ENCODE peak calls at places on chromosomes 4 and X, in nine cellular contexts. One of them, this sample, is unnamed.

GRCh38 chr4:1711055-1711905 is 839 bp downstream of the SLBP start:
- DNase-seq in dermis blood vessel endothelial cell: peak
- DNase-seq in stimulated activated CD4-positive, alpha-beta T cell treated with anti-CD3 and anti-CD28 coated beads, Interleukin-2, amount 100 ng/mL, for 48 hours: no peak
- DNase-seq in M059J: peak
- DNase-seq in nucleus accumbens: no peak
- DNase-seq in GM13976: peak
- DNase-seq in RWPE1: no peak
- DNase-seq in activated CD4-positive, alpha-beta T cell treated with anti-CD3 and anti-CD28 coated beads for 48 hours: peak
- DNase-seq in cerebellar nuclear complex: peak
- DNase-seq in this sample: no peak

GRCh38 chr4:174592985-174593335 is 70.7 kb upstream of the HPGD start:
- DNase-seq in stimulated activated CD4-positive, alpha-beta T cell treated with anti-CD3 and anti-CD28 coated beads, Interleukin-2, amount 100 ng/mL, for 48 hours: no peak
- DNase-seq in dermis blood vessel endothelial cell: no peak
- DNase-seq in RWPE1: peak
- DNase-seq in cerebellar nuclear complex: no peak
- DNase-seq in activated CD4-positive, alpha-beta T cell treated with anti-CD3 and anti-CD28 coated beads for 48 hours: no peak
- DNase-seq in GM13976: no peak
- DNase-seq in M059J: peak
- DNase-seq in nucleus accumbens: no peak
- DNase-seq in this sample: no peak

GRCh38 chr4:112862318-112862674 is 187.2 kb upstream of the ANK2 start:
- DNase-seq in dermis blood vessel endothelial cell: no peak
- DNase-seq in nucleus accumbens: no peak
- DNase-seq in GM13976: no peak
- DNase-seq in stimulated activated CD4-positive, alpha-beta T cell treated with anti-CD3 and anti-CD28 coated beads, Interleukin-2, amount 100 ng/mL, for 48 hours: no peak
- DNase-seq in cerebellar nuclear complex: no peak
- DNase-seq in activated CD4-positive, alpha-beta T cell treated with anti-CD3 and anti-CD28 coated beads for 48 hours: no peak
- DNase-seq in M059J: no peak
- DNase-seq in RWPE1: no peak
- DNase-seq in this sample: no peak

GRCh38 chr4:118356731-118357130 is 3.9 kb upstream of the PRSS12 start:
- DNase-seq in GM13976: no peak
- DNase-seq in nucleus accumbens: no peak
- DNase-seq in RWPE1: peak
- DNase-seq in M059J: no peak
- DNase-seq in stimulated activated CD4-positive, alpha-beta T cell treated with anti-CD3 and anti-CD28 coated beads, Interleukin-2, amount 100 ng/mL, for 48 hours: no peak
- DNase-seq in dermis blood vessel endothelial cell: no peak
- DNase-seq in activated CD4-positive, alpha-beta T cell treated with anti-CD3 and anti-CD28 coated beads for 48 hours: no peak
- DNase-seq in cerebellar nuclear complex: no peak
- DNase-seq in this sample: no peak

GRCh38 chrX:111322231-111322855 is 52.1 kb upstream of the CAPN6 start:
- DNase-seq in dermis blood vessel endothelial cell: no peak
- DNase-seq in cerebellar nuclear complex: no peak
- DNase-seq in activated CD4-positive, alpha-beta T cell treated with anti-CD3 and anti-CD28 coated beads for 48 hours: no peak
- DNase-seq in stimulated activated CD4-positive, alpha-beta T cell treated with anti-CD3 and anti-CD28 coated beads, Interleukin-2, amount 100 ng/mL, for 48 hours: no peak
- DNase-seq in nucleus accumbens: no peak
- DNase-seq in GM13976: no peak
- DNase-seq in RWPE1: no peak
- DNase-seq in M059J: no peak
- DNase-seq in this sample: no peak

GRCh38 chr4:76758996-76759395 is 138.9 kb downstream of the SOWAHB start:
- DNase-seq in dermis blood vessel endothelial cell: no peak
- DNase-seq in RWPE1: no peak
- DNase-seq in nucleus accumbens: no peak
- DNase-seq in M059J: no peak
- DNase-seq in GM13976: no peak
- DNase-seq in cerebellar nuclear complex: no peak
- DNase-seq in stimulated activated CD4-positive, alpha-beta T cell treated with anti-CD3 and anti-CD28 coated beads, Interleukin-2, amount 100 ng/mL, for 48 hours: no peak
- DNase-seq in activated CD4-positive, alpha-beta T cell treated with anti-CD3 and anti-CD28 coated beads for 48 hours: no peak
- DNase-seq in this sample: no peak

GRCh38 chr4:129043523-129043922 is 49.8 kb downstream of the SCLT1 start:
- DNase-seq in activated CD4-positive, alpha-beta T cell treated with anti-CD3 and anti-CD28 coated beads for 48 hours: no peak
- DNase-seq in stimulated activated CD4-positive, alpha-beta T cell treated with anti-CD3 and anti-CD28 coated beads, Interleukin-2, amount 100 ng/mL, for 48 hours: no peak
- DNase-seq in RWPE1: no peak
- DNase-seq in cerebellar nuclear complex: no peak
- DNase-seq in nucleus accumbens: no peak
- DNase-seq in dermis blood vessel endothelial cell: peak
- DNase-seq in M059J: peak
- DNase-seq in GM13976: no peak
- DNase-seq in this sample: no peak

GRCh38 chrX:148270499-148270898 is 229.9 kb upstream of the AFF2 start:
- DNase-seq in activated CD4-positive, alpha-beta T cell treated with anti-CD3 and anti-CD28 coated beads for 48 hours: no peak
- DNase-seq in dermis blood vessel endothelial cell: peak
- DNase-seq in M059J: no peak
- DNase-seq in RWPE1: no peak
- DNase-seq in stimulated activated CD4-positive, alpha-beta T cell treated with anti-CD3 and anti-CD28 coated beads, Interleukin-2, amount 100 ng/mL, for 48 hours: no peak
- DNase-seq in nucleus accumbens: no peak
- DNase-seq in cerebellar nuclear complex: no peak
- DNase-seq in GM13976: no peak
- DNase-seq in this sample: no peak

GRCh38 chr4:174177536-174177935 is 105.9 kb downstream of the FBXO8 start:
- DNase-seq in nucleus accumbens: no peak
- DNase-seq in M059J: no peak
- DNase-seq in cerebellar nuclear complex: no peak
- DNase-seq in dermis blood vessel endothelial cell: no peak
- DNase-seq in stimulated activated CD4-positive, alpha-beta T cell treated with anti-CD3 and anti-CD28 coated beads, Interleukin-2, amount 100 ng/mL, for 48 hours: no peak
- DNase-seq in RWPE1: no peak
- DNase-seq in activated CD4-positive, alpha-beta T cell treated with anti-CD3 and anti-CD28 coated beads for 48 hours: no peak
- DNase-seq in GM13976: no peak
- DNase-seq in this sample: no peak

GRCh38 chr4:138868562-138868961 is 147.0 kb upstream of the NOCT start:
- DNase-seq in dermis blood vessel endothelial cell: no peak
- DNase-seq in nucleus accumbens: no peak
- DNase-seq in GM13976: no peak
- DNase-seq in M059J: no peak
- DNase-seq in RWPE1: no peak
- DNase-seq in cerebellar nuclear complex: no peak
- DNase-seq in activated CD4-positive, alpha-beta T cell treated with anti-CD3 and anti-CD28 coated beads for 48 hours: no peak
- DNase-seq in stimulated activated CD4-positive, alpha-beta T cell treated with anti-CD3 and anti-CD28 coated beads, Interleukin-2, amount 100 ng/mL, for 48 hours: no peak
- DNase-seq in this sample: no peak

GRCh38 chr4:142383800-142384470 is 462.2 kb downstream of the INPP4B start:
- DNase-seq in RWPE1: no peak
- DNase-seq in cerebellar nuclear complex: no peak
- DNase-seq in stimulated activated CD4-positive, alpha-beta T cell treated with anti-CD3 and anti-CD28 coated beads, Interleukin-2, amount 100 ng/mL, for 48 hours: no peak
- DNase-seq in activated CD4-positive, alpha-beta T cell treated with anti-CD3 and anti-CD28 coated beads for 48 hours: no peak
- DNase-seq in nucleus accumbens: no peak
- DNase-seq in GM13976: no peak
- DNase-seq in M059J: no peak
- DNase-seq in dermis blood vessel endothelial cell: no peak
- DNase-seq in this sample: no peak

GRCh38 chr4:114458728-114459127 is 139.9 kb upstream of the UGT8 start:
- DNase-seq in activated CD4-positive, alpha-beta T cell treated with anti-CD3 and anti-CD28 coated beads for 48 hours: no peak
- DNase-seq in GM13976: no peak
- DNase-seq in stimulated activated CD4-positive, alpha-beta T cell treated with anti-CD3 and anti-CD28 coated beads, Interleukin-2, amount 100 ng/mL, for 48 hours: no peak
- DNase-seq in M059J: no peak
- DNase-seq in RWPE1: no peak
- DNase-seq in dermis blood vessel endothelial cell: no peak
- DNase-seq in nucleus accumbens: no peak
- DNase-seq in cerebellar nuclear complex: no peak
- DNase-seq in this sample: no peak

GRCh38 chr4:174423257-174423944 is 98.9 kb downstream of the HPGD start:
- DNase-seq in GM13976: no peak
- DNase-seq in activated CD4-positive, alpha-beta T cell treated with anti-CD3 and anti-CD28 coated beads for 48 hours: peak
- DNase-seq in cerebellar nuclear complex: no peak
- DNase-seq in RWPE1: peak
- DNase-seq in nucleus accumbens: no peak
- DNase-seq in stimulated activated CD4-positive, alpha-beta T cell treated with anti-CD3 and anti-CD28 coated beads, Interleukin-2, amount 100 ng/mL, for 48 hours: no peak
- DNase-seq in dermis blood vessel endothelial cell: peak
- DNase-seq in M059J: peak
- DNase-seq in this sample: no peak

GRCh38 chr4:140082399-140082758 is 71.6 kb downstream of the MAML3 start:
- DNase-seq in GM13976: no peak
- DNase-seq in nucleus accumbens: no peak
- DNase-seq in RWPE1: no peak
- DNase-seq in dermis blood vessel endothelial cell: no peak
- DNase-seq in activated CD4-positive, alpha-beta T cell treated with anti-CD3 and anti-CD28 coated beads for 48 hours: no peak
- DNase-seq in M059J: no peak
- DNase-seq in cerebellar nuclear complex: no peak
- DNase-seq in stimulated activated CD4-positive, alpha-beta T cell treated with anti-CD3 and anti-CD28 coated beads, Interleukin-2, amount 100 ng/mL, for 48 hours: no peak
- DNase-seq in this sample: no peak

GRCh38 chrX:100449696-100450606 is 39.9 kb upstream of the PCDH19 start:
- DNase-seq in dermis blood vessel endothelial cell: peak
- DNase-seq in nucleus accumbens: no peak
- DNase-seq in cerebellar nuclear complex: no peak
- DNase-seq in stimulated activated CD4-positive, alpha-beta T cell treated with anti-CD3 and anti-CD28 coated beads, Interleukin-2, amount 100 ng/mL, for 48 hours: no peak
- DNase-seq in RWPE1: no peak
- DNase-seq in GM13976: peak
- DNase-seq in M059J: peak
- DNase-seq in activated CD4-positive, alpha-beta T cell treated with anti-CD3 and anti-CD28 coated beads for 48 hours: no peak
- DNase-seq in this sample: no peak

GRCh38 chr4:23582671-23583070 is 307.2 kb downstream of the PPARGC1A start:
- DNase-seq in nucleus accumbens: no peak
- DNase-seq in GM13976: no peak
- DNase-seq in RWPE1: no peak
- DNase-seq in M059J: no peak
- DNase-seq in stimulated activated CD4-positive, alpha-beta T cell treated with anti-CD3 and anti-CD28 coated beads, Interleukin-2, amount 100 ng/mL, for 48 hours: no peak
- DNase-seq in activated CD4-positive, alpha-beta T cell treated with anti-CD3 and anti-CD28 coated beads for 48 hours: no peak
- DNase-seq in cerebellar nuclear complex: no peak
- DNase-seq in dermis blood vessel endothelial cell: no peak
- DNase-seq in this sample: no peak

GRCh38 chrX:86148024-86148511 is at the start of gene DACH2:
- DNase-seq in nucleus accumbens: peak
- DNase-seq in dermis blood vessel endothelial cell: peak
- DNase-seq in RWPE1: peak
- DNase-seq in cerebellar nuclear complex: no peak
- DNase-seq in activated CD4-positive, alpha-beta T cell treated with anti-CD3 and anti-CD28 coated beads for 48 hours: peak
- DNase-seq in GM13976: peak
- DNase-seq in M059J: no peak
- DNase-seq in stimulated activated CD4-positive, alpha-beta T cell treated with anti-CD3 and anti-CD28 coated beads, Interleukin-2, amount 100 ng/mL, for 48 hours: peak
- DNase-seq in this sample: no peak

GRCh38 chrX:120311632-120312000 is 355 bp upstream of the TMEM255A start:
- DNase-seq in cerebellar nuclear complex: no peak
- DNase-seq in GM13976: no peak
- DNase-seq in dermis blood vessel endothelial cell: no peak
- DNase-seq in nucleus accumbens: no peak
- DNase-seq in stimulated activated CD4-positive, alpha-beta T cell treated with anti-CD3 and anti-CD28 coated beads, Interleukin-2, amount 100 ng/mL, for 48 hours: no peak
- DNase-seq in M059J: no peak
- DNase-seq in activated CD4-positive, alpha-beta T cell treated with anti-CD3 and anti-CD28 coated beads for 48 hours: no peak
- DNase-seq in RWPE1: no peak
- DNase-seq in this sample: no peak

GRCh38 chr4:1182313-1182712 is 9.9 kb upstream of the SPON2 start:
- DNase-seq in stimulated activated CD4-positive, alpha-beta T cell treated with anti-CD3 and anti-CD28 coated beads, Interleukin-2, amount 100 ng/mL, for 48 hours: no peak
- DNase-seq in M059J: no peak
- DNase-seq in dermis blood vessel endothelial cell: no peak
- DNase-seq in activated CD4-positive, alpha-beta T cell treated with anti-CD3 and anti-CD28 coated beads for 48 hours: no peak
- DNase-seq in GM13976: no peak
- DNase-seq in nucleus accumbens: no peak
- DNase-seq in cerebellar nuclear complex: no peak
- DNase-seq in RWPE1: no peak
- DNase-seq in this sample: no peak

GRCh38 chr4:169841776-169842175 is 84.0 kb upstream of the HPF1 start:
- DNase-seq in activated CD4-positive, alpha-beta T cell treated with anti-CD3 and anti-CD28 coated beads for 48 hours: no peak
- DNase-seq in dermis blood vessel endothelial cell: no peak
- DNase-seq in GM13976: no peak
- DNase-seq in stimulated activated CD4-positive, alpha-beta T cell treated with anti-CD3 and anti-CD28 coated beads, Interleukin-2, amount 100 ng/mL, for 48 hours: no peak
- DNase-seq in RWPE1: no peak
- DNase-seq in nucleus accumbens: no peak
- DNase-seq in cerebellar nuclear complex: no peak
- DNase-seq in M059J: no peak
- DNase-seq in this sample: no peak

GRCh38 chr4:3783691-3784306 is 17.6 kb downstream of the ADRA2C start:
- DNase-seq in activated CD4-positive, alpha-beta T cell treated with anti-CD3 and anti-CD28 coated beads for 48 hours: peak
- DNase-seq in nucleus accumbens: no peak
- DNase-seq in stimulated activated CD4-positive, alpha-beta T cell treated with anti-CD3 and anti-CD28 coated beads, Interleukin-2, amount 100 ng/mL, for 48 hours: no peak
- DNase-seq in cerebellar nuclear complex: no peak
- DNase-seq in GM13976: peak
- DNase-seq in RWPE1: no peak
- DNase-seq in M059J: no peak
- DNase-seq in dermis blood vessel endothelial cell: peak
- DNase-seq in this sample: no peak

GRCh38 chr4:1347410-1347864 is 429 bp downstream of the UVSSA start:
- DNase-seq in activated CD4-positive, alpha-beta T cell treated with anti-CD3 and anti-CD28 coated beads for 48 hours: peak
- DNase-seq in cerebellar nuclear complex: peak
- DNase-seq in dermis blood vessel endothelial cell: peak
- DNase-seq in M059J: peak
- DNase-seq in RWPE1: peak
- DNase-seq in stimulated activated CD4-positive, alpha-beta T cell treated with anti-CD3 and anti-CD28 coated beads, Interleukin-2, amount 100 ng/mL, for 48 hours: peak
- DNase-seq in GM13976: peak
- DNase-seq in nucleus accumbens: no peak
- DNase-seq in this sample: no peak